ENCODE peak calls at places on chromosome 11, in seven cellular contexts. X, D, O, S, L, Y and U are unnamed samples.

GRCh38 chr11:115682901-115683300 is 178.7 kb upstream of the CADM1 start:
- DNase-seq in O (no peak), Y (no peak), L (no peak), D (no peak), X (no peak), S (no peak), U (no peak)

GRCh38 chr11:69380921-69381581 is 87.1 kb downstream of the MYEOV start:
- DNase-seq in X (peak), D (no peak), L (no peak), Y (no peak), S (no peak), O (no peak), U (no peak)

GRCh38 chr11:19703211-19703610 is 9.4 kb upstream of the NAV2 start:
- DNase-seq in X (no peak), L (no peak), S (no peak), D (no peak), O (no peak), Y (no peak), U (no peak)

GRCh38 chr11:93080146-93080759 is 110.8 kb downstream of the MTNR1B start:
- DNase-seq in L (no peak), X (no peak), Y (no peak), O (no peak), D (no peak), S (no peak), U (no peak)

GRCh38 chr11:60914620-60915249 is 777 bp downstream of the TMEM109 start:
- DNase-seq in O (no peak), X (peak), L (no peak), D (no peak), S (peak), Y (peak), U (peak)

GRCh38 chr11:69439651-69440464 is 41.6 kb upstream of the LINC01488 start:
- DNase-seq in O (no peak), S (no peak), Y (no peak), X (no peak), L (peak), D (no peak), U (no peak)

GRCh38 chr11:35618497-35619029 is 303 bp downstream of the FJX1 start:
- DNase-seq in L (peak), Y (peak), D (no peak), S (peak), X (no peak), O (no peak), U (peak)

GRCh38 chr11:75347781-75348613 is 3.5 kb downstream of the ARRB1 start:
- DNase-seq in S (peak), L (no peak), Y (no peak), O (no peak), D (no peak), X (peak), U (no peak)

GRCh38 chr11:12207384-12208150 is 97.2 kb downstream of the MICAL2 start:
- DNase-seq in D (no peak), X (peak), S (peak), O (no peak), L (no peak), Y (peak), U (no peak)

GRCh38 chr11:110948112-110948511 is 235.9 kb upstream of the ARHGAP20 start:
- DNase-seq in Y (no peak), L (no peak), D (no peak), X (no peak), O (no peak), S (peak), U (no peak)

GRCh38 chr11:10623797-10624761 is 55.6 kb upstream of the LYVE1 start:
- DNase-seq in S (peak), X (no peak), Y (peak), O (no peak), L (peak), D (no peak), U (peak)

GRCh38 chr11:92580931-92581330 is 356.3 kb downstream of the FAT3 start:
- DNase-seq in S (no peak), Y (no peak), X (no peak), L (no peak), D (no peak), O (no peak), U (no peak)

GRCh38 chr11:95821640-95822039 is 31.3 kb downstream of the CEP57 start:
- DNase-seq in L (no peak), Y (no peak), X (no peak), O (no peak), D (no peak), S (peak), U (no peak)

GRCh38 chr11:14973621-14974020 is 1.5 kb upstream of the CALCA start:
- DNase-seq in O (no peak), X (no peak), L (no peak), S (peak), Y (peak), D (no peak), U (no peak)

GRCh38 chr11:107203656-107204055 is 185.4 kb upstream of the GUCY1A2 start:
- DNase-seq in O (no peak), S (no peak), Y (no peak), L (no peak), X (no peak), D (no peak), U (no peak)

GRCh38 chr11:117413616-117414015 is 86.0 kb downstream of the CEP164 start:
- DNase-seq in O (no peak), L (no peak), X (no peak), D (no peak), S (no peak), Y (no peak), U (no peak)

GRCh38 chr11:95078526-95078925 is 11.1 kb upstream of the ENDOD1 start:
- DNase-seq in O (no peak), S (no peak), D (no peak), L (no peak), Y (no peak), X (no peak), U (no peak)

GRCh38 chr11:111512296-111513239 is at the start of gene BTG4:
- DNase-seq in Y (no peak), L (peak), O (no peak), D (no peak), X (no peak), S (peak), U (peak)

GRCh38 chr11:64787526-64788320 is 9.4 kb upstream of the SF1 start:
- DNase-seq in Y (peak), D (peak), O (peak), S (peak), X (peak), L (peak), U (peak)

GRCh38 chr11:64834723-64835615 is 9.5 kb downstream of the CDC42BPG start:
- DNase-seq in L (peak), X (no peak), D (peak), Y (no peak), S (peak), O (no peak), U (no peak)

GRCh38 chr11:119509969-119510401 is 87.0 kb upstream of the THY1 start:
- DNase-seq in D (no peak), X (no peak), L (no peak), S (peak), O (peak), Y (peak), U (peak)

GRCh38 chr11:35165416-35166368 is 26.7 kb downstream of the CD44 start:
- DNase-seq in S (peak), L (no peak), O (no peak), X (peak), D (no peak), Y (peak), U (peak)

GRCh38 chr11:86608251-86608799 is 64.1 kb downstream of the ME3 start:
- DNase-seq in D (peak), S (peak), O (no peak), X (peak), Y (peak), L (peak), U (peak)

GRCh38 chr11:13338437-13339069 is 61.0 kb downstream of the BMAL1 start:
- DNase-seq in L (no peak), X (no peak), D (no peak), Y (no peak), O (no peak), S (peak), U (peak)

GRCh38 chr11:63985812-63986155 is 454 bp upstream of the OTUB1 start:
- DNase-seq in D (no peak), S (no peak), X (peak), L (peak), O (no peak), Y (peak), U (peak)

GRCh38 chr11:65308281-65308891 is 6.3 kb upstream of the CDC42EP2 start:
- DNase-seq in O (no peak), D (no peak), X (no peak), S (peak), Y (peak), L (peak), U (no peak)

GRCh38 chr11:132941024-132941646 is 591.2 kb downstream of the OPCML start:
- DNase-seq in X (peak), D (no peak), Y (peak), L (no peak), S (peak), O (no peak), U (no peak)

GRCh38 chr11:6695377-6695776 is 12.2 kb upstream of the MRPL17 start:
- DNase-seq in O (no peak), D (no peak), L (no peak), S (peak), Y (no peak), X (no peak), U (no peak)

GRCh38 chr11:29159552-29160465 is 857.0 kb downstream of the KCNA4 start:
- DNase-seq in D (no peak), O (peak), X (peak), Y (peak), S (peak), L (no peak), U (peak)

GRCh38 chr11:1260023-1260501 is 37.2 kb downstream of the MUC5B start:
- DNase-seq in S (peak), D (no peak), L (no peak), Y (peak), X (no peak), O (no peak), U (no peak)

GRCh38 chr11:2590131-2590950 is 109.5 kb downstream of the KCNQ1OT1 start:
- DNase-seq in X (no peak), S (no peak), L (peak), O (no peak), Y (no peak), D (no peak), U (no peak)

GRCh38 chr11:46890665-46891064 is 27.7 kb downstream of the LRP4 start:
- DNase-seq in Y (no peak), L (no peak), S (no peak), D (no peak), X (no peak), O (no peak), U (no peak)

GRCh38 chr11:69008774-69009440 is 4.1 kb downstream of the MRGPRF start:
- DNase-seq in Y (no peak), S (peak), O (no peak), X (peak), D (no peak), L (peak), U (no peak)

GRCh38 chr11:87281496-87281895 is 243.8 kb downstream of the TMEM135 start:
- DNase-seq in Y (no peak), L (no peak), X (no peak), O (no peak), S (peak), D (no peak), U (no peak)

GRCh38 chr11:73244589-73245240 is 26.6 kb downstream of the P2RY2 start:
- DNase-seq in S (no peak), Y (no peak), O (no peak), X (peak), L (no peak), D (no peak), U (no peak)

GRCh38 chr11:77122576-77123212 is 5.4 kb upstream of the MYO7A start:
- DNase-seq in Y (no peak), X (no peak), S (no peak), L (no peak), D (no peak), O (no peak), U (no peak)

GRCh38 chr11:66211100-66211499 is 57.3 kb upstream of the RAB1B start:
- DNase-seq in L (no peak), D (no peak), S (no peak), Y (no peak), O (no peak), X (peak), U (no peak)

GRCh38 chr11:68373810-68374501 is 61.6 kb downstream of the LRP5 start:
- DNase-seq in L (no peak), O (peak), X (peak), S (peak), Y (no peak), D (no peak), U (no peak)

GRCh38 chr11:70201876-70202861 is 927 bp upstream of the FADD start:
- DNase-seq in D (no peak), X (no peak), O (no peak), S (peak), Y (no peak), L (peak), U (no peak)

GRCh38 chr11:122672892-122673291 is 17.4 kb downstream of the UBASH3B start:
- DNase-seq in O (no peak), L (peak), D (no peak), Y (no peak), X (peak), S (no peak), U (no peak)

GRCh38 chr11:27209562-27210005 is 153.4 kb downstream of the CCDC34 start:
- DNase-seq in O (no peak), S (peak), L (no peak), Y (peak), X (no peak), D (no peak), U (no peak)

GRCh38 chr11:27210509-27210908 is 152.5 kb downstream of the CCDC34 start:
- DNase-seq in X (no peak), L (no peak), O (no peak), Y (no peak), D (no peak), S (no peak), U (no peak)

GRCh38 chr11:27212248-27212780 is 150.7 kb downstream of the CCDC34 start:
- DNase-seq in Y (no peak), X (no peak), S (no peak), O (no peak), D (no peak), L (no peak), U (no peak)

GRCh38 chr11:27213232-27213660 is 149.8 kb downstream of the CCDC34 start:
- DNase-seq in O (no peak), D (no peak), Y (peak), S (peak), X (no peak), L (no peak), U (no peak)

DNA sequence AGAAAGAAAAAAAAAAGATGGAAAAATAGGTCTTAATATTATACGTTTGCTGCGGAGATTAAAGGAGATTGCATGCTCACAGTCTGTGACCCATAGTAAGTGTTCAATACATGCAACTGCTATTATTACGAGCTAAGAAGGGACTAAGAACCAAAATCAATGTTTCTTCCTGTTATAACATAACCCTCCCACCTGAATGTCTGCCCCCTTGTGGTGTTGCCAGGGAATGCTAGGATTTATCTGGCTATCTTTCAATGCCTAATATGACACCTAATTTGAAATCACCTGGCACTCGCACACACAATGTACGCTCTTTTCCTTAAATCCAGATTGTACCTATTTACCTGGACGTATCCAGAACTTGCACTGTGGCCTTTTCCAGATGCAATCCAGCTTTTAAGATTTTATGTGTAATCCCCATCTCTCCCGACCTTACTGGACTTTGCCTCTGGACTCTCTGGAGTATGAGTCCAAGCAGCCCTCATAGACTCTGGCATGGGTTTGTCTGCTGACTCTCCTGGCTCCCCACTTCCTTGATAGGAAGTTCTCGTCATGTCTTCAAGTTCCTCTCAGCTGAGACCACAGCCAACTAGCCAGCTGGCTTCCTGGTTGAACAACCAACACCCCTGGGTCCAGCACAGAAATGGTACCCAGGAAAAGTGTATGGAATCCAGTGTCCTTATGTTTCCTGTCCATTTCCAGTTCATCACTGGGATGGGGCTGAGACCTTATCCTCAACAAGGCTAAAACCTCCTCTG is 151.5 kb downstream of the CCDC34 start:
- DNase-seq in D (no peak), Y (no peak), L (no peak), S (no peak), O (no peak), X (no peak), U (no peak)
- TF ChIP-seq CTCF in D (no peak), Y (peak), L (peak), S (peak), O (no peak), X (peak), U (peak)

DNA sequence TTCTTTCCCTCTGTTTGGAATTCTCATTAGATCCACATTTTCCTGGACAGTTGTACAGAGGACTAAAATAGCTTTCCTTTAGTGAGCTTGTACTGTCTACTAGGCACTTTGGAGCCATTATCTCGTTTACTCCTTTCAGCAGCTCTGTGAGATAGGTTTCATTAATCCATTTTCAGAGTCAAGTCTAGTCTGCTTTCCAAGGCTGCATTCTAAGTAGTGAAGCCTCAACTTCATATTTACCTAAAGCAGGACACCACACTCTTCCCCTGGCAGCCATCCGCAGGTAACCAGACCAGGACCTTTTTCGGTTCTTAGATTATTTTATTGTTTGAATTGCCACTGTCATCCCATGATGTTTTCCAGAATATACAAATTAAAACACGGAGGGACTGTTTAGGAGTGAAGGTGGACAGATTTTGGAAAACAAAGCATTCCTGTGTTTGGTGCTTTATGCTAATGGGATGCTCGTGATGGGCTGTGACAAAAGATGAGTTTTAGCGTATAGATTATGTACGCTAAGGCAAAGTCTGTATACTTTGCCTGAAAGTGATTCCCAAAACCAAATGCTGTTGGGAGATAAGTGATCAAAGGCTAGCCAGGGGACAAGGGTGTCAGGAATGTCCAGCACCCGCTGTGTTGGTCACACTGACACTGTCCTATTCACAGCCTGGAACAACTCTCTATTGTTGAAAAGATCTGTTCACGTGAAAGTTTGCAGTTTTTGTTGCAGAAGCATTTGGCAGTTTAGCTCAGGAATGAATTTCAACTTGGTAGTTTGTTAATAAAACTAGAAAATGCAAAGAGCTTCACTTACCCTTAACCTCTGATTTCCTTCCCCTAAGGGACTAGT is 1.3 kb downstream of the JAM3 start:
- DNase-seq in Y (no peak), X (no peak), O (peak), S (no peak), L (no peak), D (no peak), U (no peak)
- H3K4me3 ChIP-seq in Y (no peak), X (no peak), O (peak), S (peak), L (peak), D (peak), U (no peak)

DNA sequence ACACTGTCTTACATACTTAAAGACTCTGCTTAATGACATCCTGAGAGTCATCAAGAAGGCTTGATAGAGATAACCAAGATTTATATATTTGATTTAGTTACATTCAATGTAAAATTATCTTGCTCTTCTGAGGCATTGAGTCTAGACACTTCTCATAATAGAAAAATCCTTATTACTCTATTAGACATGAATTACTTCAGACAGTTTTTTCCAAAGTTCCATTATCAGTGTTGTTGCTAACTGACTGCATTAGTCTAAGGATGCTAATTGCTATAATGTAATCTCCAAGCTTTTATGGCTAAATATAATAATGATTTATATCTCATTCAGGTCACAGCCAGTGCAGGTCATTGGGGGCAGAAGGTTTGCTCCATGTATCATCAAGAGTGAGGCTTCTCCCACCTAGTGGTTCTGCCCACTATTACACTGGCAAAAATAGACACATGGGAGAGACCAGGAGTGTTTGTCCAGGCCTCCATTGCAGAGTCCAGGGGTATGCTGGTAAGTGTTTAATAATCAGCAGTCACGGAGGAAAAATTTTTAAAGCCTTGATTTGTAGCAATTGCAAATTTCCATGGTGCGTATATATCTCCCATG is 377.2 kb upstream of the DDI1 start:
- DNase-seq in Y (no peak), L (no peak), O (no peak), S (peak), X (no peak), D (no peak), U (no peak)
- TF ChIP-seq CTCF in Y (peak), L (no peak), O (no peak), S (peak), X (no peak), D (no peak), U (no peak)

DNA sequence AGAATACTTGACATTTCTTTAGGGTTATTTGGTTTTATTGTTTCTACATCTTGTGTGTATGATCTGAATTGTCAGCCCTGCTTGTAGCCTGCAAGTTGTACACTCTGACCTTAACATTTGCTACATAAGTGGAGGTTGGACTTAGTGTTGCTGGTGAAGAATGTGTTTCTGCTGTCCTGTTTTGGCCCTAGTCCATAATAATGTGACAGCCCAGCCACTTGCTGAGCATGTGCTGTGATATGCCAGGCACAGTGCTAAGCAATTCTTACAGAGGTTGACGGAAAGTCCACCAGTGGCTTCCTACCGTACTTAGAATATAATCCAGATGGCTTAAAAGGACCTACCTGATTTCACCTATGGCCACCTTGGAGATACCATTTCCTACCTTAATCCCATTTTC is 526.6 kb downstream of the NELL1 start:
- DNase-seq in X (no peak), L (no peak), D (no peak), S (no peak), O (no peak), Y (no peak), U (no peak)
- H3K4me3 ChIP-seq in X (no peak), L (no peak), D (no peak), S (no peak), O (no peak), Y (no peak), U (no peak)